ENCODE peak calls at places on chromosomes 6 and 20, in five cellular contexts. Y, Q, P, I and M are unnamed samples.

GRCh38 chr6:104771258-104771832 is 88.4 kb downstream of the HACE1 start:
- DNase-seq in Y (no peak), Q (peak; percentile 27), P (no peak), I (no peak), M (no peak)

GRCh38 chr6:155103816-155104366 is 108.8 kb downstream of the TIAM2 start:
- DNase-seq in Y (no peak), Q (no peak), P (no peak), I (no peak), M (no peak)

GRCh38 chr6:12769556-12770255 is 53.1 kb downstream of the PHACTR1 start:
- DNase-seq in Y (no peak), Q (no peak), P (no peak), I (no peak), M (no peak)

GRCh38 chr6:150314230-150315188 is 54.3 kb upstream of the IYD start:
- DNase-seq in Y (no peak), Q (no peak), P (no peak), I (no peak), M (no peak)

GRCh38 chr6:169803291-169803811 is 51.9 kb downstream of the ERMARD start:
- DNase-seq in Y (no peak), Q (peak; percentile 30), P (no peak), I (no peak), M (no peak)

GRCh38 chr6:6942826-6943225 is 164.9 kb upstream of the RREB1 start:
- DNase-seq in Y (peak; percentile 49), Q (no peak), P (no peak), I (peak; percentile 62), M (no peak)

GRCh38 chr20:38723069-38723981 is 961 bp upstream of the SLC32A1 start:
- DNase-seq in Y (no peak), Q (no peak), P (no peak), I (no peak), M (no peak)

GRCh38 chr20:50186151-50186885 is 4.3 kb upstream of the CEBPB start:
- DNase-seq in Y (peak; percentile 94), Q (peak; percentile 78), P (peak; percentile 87), I (peak; percentile 90), M (peak; percentile 74)

GRCh38 chr20:35443003-35443402 is 5.0 kb upstream of the GDF5 start:
- DNase-seq in Y (no peak), Q (no peak), P (no peak), I (no peak), M (no peak)

GRCh38 chr20:46013826-46014516 is 5.3 kb downstream of the MMP9 start:
- DNase-seq in Y (peak; percentile 76), Q (peak; percentile 60), P (peak; percentile 59), I (peak; percentile 49), M (peak; percentile 63)

GRCh38 chr6:106870069-106870468 is 104.5 kb downstream of the CD24 start:
- DNase-seq in Y (no peak), Q (no peak), P (peak; percentile 82), I (no peak), M (no peak)

GRCh38 chr6:35505985-35506384 is 6.7 kb downstream of the TULP1 start:
- DNase-seq in Y (no peak), Q (no peak), P (no peak), I (no peak), M (no peak)

GRCh38 chr20:4266183-4266582 is 250.8 kb upstream of the RNF24 start:
- DNase-seq in Y (no peak), Q (no peak), P (no peak), I (no peak), M (no peak)

GRCh38 chr6:74936886-74937285 is 269.0 kb downstream of the COL12A1 start:
- DNase-seq in Y (no peak), Q (no peak), P (no peak), I (no peak), M (no peak)

GRCh38 chr6:55594442-55594841 is 15.4 kb upstream of the HMGCLL1 start:
- DNase-seq in Y (no peak), Q (no peak), P (no peak), I (no peak), M (no peak)

GRCh38 chr20:53708129-53708968 is 114.7 kb upstream of the ZNF217 start:
- DNase-seq in Y (no peak), Q (peak; percentile 35), P (no peak), I (no peak), M (no peak)

GRCh38 chr6:160315310-160315709 is 32.9 kb upstream of the SLC22A3 start:
- DNase-seq in Y (no peak), Q (no peak), P (no peak), I (no peak), M (no peak)

GRCh38 chr6:26286168-26286854 is 78.7 kb upstream of the BTN3A2 start:
- DNase-seq in Y (peak; percentile 76), Q (peak; percentile 83), P (peak; percentile 59), I (peak; percentile 44), M (peak; percentile 68)

GRCh38 chr6:57021086-57021720 is 25.3 kb upstream of the KIAA1586 start:
- DNase-seq in Y (no peak), Q (peak; percentile 20), P (no peak), I (no peak), M (no peak)

GRCh38 chr6:72704979-72705378 is 83.1 kb downstream of the KCNQ5 start:
- DNase-seq in Y (no peak), Q (no peak), P (no peak), I (no peak), M (no peak)

GRCh38 chr20:1185781-1186334 is 1.1 kb upstream of the TMEM74B start:
- DNase-seq in Y (peak; percentile 66), Q (peak; percentile 33), P (peak; percentile 62), I (peak; percentile 59), M (no peak)

DNA sequence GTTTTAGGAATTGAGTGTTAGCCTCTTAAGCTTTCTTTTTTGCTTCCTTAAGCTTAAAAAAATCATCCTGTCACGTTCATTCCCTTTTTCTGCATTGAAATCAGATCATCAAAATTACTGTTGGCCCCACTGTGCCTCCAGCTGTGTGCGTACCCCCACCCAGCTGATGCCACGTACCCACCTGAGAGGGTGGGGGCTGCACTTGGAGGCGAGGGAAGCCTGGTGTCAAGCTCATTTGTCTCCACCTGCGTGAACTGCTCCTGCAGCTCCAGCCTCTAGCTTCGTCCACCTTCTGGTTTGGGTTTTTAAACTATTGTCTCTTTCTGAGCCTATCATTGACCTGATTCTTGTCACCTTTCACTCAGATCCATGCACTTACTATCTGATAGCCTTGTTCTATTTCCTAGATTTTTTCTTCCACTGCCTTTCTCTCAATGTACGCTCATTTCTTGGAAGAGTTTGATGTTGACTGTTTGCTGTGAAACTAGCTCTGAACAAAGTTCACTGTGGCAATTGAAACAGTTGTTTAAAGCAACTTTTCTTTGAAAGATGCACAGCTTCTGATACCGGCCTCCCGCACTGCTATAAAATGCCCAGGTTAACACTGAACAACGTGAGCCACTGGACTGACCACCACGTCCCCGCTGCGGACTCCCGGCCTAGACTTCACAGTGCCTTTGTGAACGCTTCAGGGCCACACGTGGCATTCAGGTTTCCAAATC is 30.0 kb upstream of the IRF4 start:
- DNase-seq in Y (no peak), Q (no peak), P (no peak), I (no peak), M (no peak)
- H3K9me3 ChIP-seq in Y (peaks cover 47% of the 10 kb centered on the region), Q (no peaks in the 10 kb centered on the region), P (peaks cover 55% of the 10 kb centered on the region), I (no peaks in the 10 kb centered on the region), M (no peaks in the 10 kb centered on the region)

GRCh38 chr20:31449511-31450128 is 9.2 kb downstream of the DEFB123 start:
- DNase-seq in Y (no peak), Q (no peak), P (no peak), I (no peak), M (no peak)

GRCh38 chr20:31452575-31452974 is 12.1 kb downstream of the DEFB123 start:
- DNase-seq in Y (no peak), Q (no peak), P (no peak), I (no peak), M (no peak)

DNA sequence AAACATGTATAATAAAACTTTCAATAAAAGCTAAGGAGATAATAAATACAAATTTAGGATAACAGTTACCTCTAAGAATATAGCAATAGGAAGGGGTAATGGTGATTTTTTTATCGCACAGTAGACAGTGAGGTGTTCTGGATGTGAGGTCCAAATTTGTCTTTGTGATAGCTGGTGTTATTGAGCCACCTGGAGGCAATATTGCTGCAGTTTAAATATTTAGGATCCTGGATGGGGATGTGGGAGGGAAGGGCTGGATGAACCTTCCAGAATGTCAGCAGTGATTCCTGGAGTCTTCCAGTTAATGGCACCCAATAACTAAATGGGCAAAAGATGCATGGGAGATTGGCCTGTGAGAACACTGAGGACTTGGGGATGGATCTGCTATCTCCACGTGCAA is 13.9 kb downstream of the DEFB123 start:
- DNase-seq in Y (no peak), Q (no peak), P (no peak), I (no peak), M (no peak)
- H3K9me3 ChIP-seq in Y (no peaks in the 10 kb centered on the region), Q (no peaks in the 10 kb centered on the region), P (peaks cover 9% of the 10 kb centered on the region), I (no peaks in the 10 kb centered on the region), M (no peaks in the 10 kb centered on the region)

GRCh38 chr6:167750956-167751358 is 75.8 kb upstream of the AFDN start:
- DNase-seq in Y (peak; percentile 75), Q (no peak), P (peak; percentile 93), I (peak; percentile 66), M (no peak)
- H3K9me3 ChIP-seq in Y (no peaks in the 10 kb centered on the region), Q (no peaks in the 10 kb centered on the region), P (no peaks in the 10 kb centered on the region), I (no peaks in the 10 kb centered on the region), M (no peaks in the 10 kb centered on the region)

GRCh38 chr6:38284772-38285406 is 354.8 kb downstream of the BTBD9 start:
- DNase-seq in Y (no peak), Q (no peak), P (no peak), I (no peak), M (no peak)
- H3K9me3 ChIP-seq in Y (no peaks in the 10 kb centered on the region), Q (no peaks in the 10 kb centered on the region), P (no peaks in the 10 kb centered on the region), I (no peaks in the 10 kb centered on the region), M (no peaks in the 10 kb centered on the region)

GRCh38 chr20:37506166-37506725 is 14.8 kb upstream of the NNAT start:
- DNase-seq in Y (no peak), Q (no peak), P (no peak), I (no peak), M (no peak)

GRCh38 chr20:37511605-37512275 is 9.3 kb upstream of the NNAT start:
- DNase-seq in Y (no peak), Q (no peak), P (no peak), I (no peak), M (no peak)

GRCh38 chr20:37505263-37506165 is 15.5 kb upstream of the NNAT start:
- DNase-seq in Y (no peak), Q (no peak), P (no peak), I (no peak), M (no peak)

GRCh38 chr20:37513764-37514359 is 7.2 kb upstream of the NNAT start:
- DNase-seq in Y (no peak), Q (no peak), P (no peak), I (no peak), M (no peak)

DNA sequence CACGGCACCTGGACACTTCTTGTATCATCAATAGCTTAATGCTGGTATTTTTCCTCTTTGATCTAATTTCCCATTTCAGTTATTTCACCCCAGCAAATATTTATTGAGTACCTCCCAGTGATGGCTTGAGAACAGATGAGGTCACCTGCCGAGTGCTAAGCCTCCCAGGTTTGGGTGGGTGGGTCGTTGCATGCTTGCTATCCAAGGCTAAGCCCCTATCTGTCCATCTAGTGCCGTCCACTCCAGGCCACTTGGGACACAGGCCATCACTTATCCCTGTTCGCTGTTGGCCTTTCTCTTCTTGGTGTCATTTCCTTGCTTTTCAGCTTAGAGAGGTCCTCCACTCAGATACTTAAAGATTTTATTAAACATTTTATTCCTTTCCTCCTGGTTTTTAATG is 10.8 kb upstream of the NNAT start:
- DNase-seq in Y (no peak), Q (no peak), P (no peak), I (no peak), M (no peak)
- H3K9me3 ChIP-seq in Y (no peaks in the 10 kb centered on the region), Q (no peaks in the 10 kb centered on the region), P (no peaks in the 10 kb centered on the region), I (no peaks in the 10 kb centered on the region), M (no peaks in the 10 kb centered on the region)